ENCODE peak calls at places on chromosomes 12 and 14, in nine cellular contexts. U is nephron progenitor cell; V is fibroblast of villous mesenchyme; R is upper lobe of right lung; A is RWPE1; Y is CD4-positive, alpha-beta T cell; D is hepatocyte; J is body of pancreas; Q is fibroblast of the aortic adventitia. I is an unnamed sample.

GRCh38 chr14:54025661-54026060 is 69.0 kb upstream of the BMP4 start:
- DNase-seq in U (no peak), V (no peak), R (no peak), A (peak), Y (no peak), D (no peak), J (no peak), Q (peak), I (no peak)

GRCh38 chr12:54007538-54008259 is 1.1 kb upstream of the HOXC8 start:
- DNase-seq in U (no peak), V (no peak), R (no peak), A (no peak), Y (no peak), D (no peak), J (no peak), Q (no peak), I (no peak)

GRCh38 chr12:89166525-89166934 is 185.8 kb downstream of the DUSP6 start:
- DNase-seq in U (no peak), V (no peak), R (no peak), A (no peak), Y (no peak), D (no peak), J (no peak), Q (peak), I (no peak)

GRCh38 chr12:64080319-64081008 is 141.6 kb downstream of the KICS2 start:
- DNase-seq in U (no peak), V (no peak), R (no peak), A (peak), Y (no peak), D (peak), J (peak), Q (peak), I (no peak)

GRCh38 chr12:116465407-116465806 is 93.8 kb upstream of the MAP1LC3B2 start:
- DNase-seq in U (no peak), V (no peak), R (no peak), A (no peak), Y (no peak), D (no peak), J (no peak), Q (no peak), I (no peak)

GRCh38 chr12:53974084-53975018 is at the start of gene HOTAIR:
- DNase-seq in U (no peak), V (no peak), R (no peak), A (peak), Y (no peak), D (peak), J (no peak), Q (no peak), I (no peak)

GRCh38 chr12:26678697-26679660 is 154.0 kb downstream of the ITPR2 start:
- DNase-seq in U (no peak), V (no peak), R (no peak), A (no peak), Y (no peak), D (no peak), J (no peak), Q (peak), I (no peak)

GRCh38 chr14:79466938-79467527 is 744.3 kb downstream of the DIO2 start:
- DNase-seq in U (no peak), V (no peak), R (no peak), A (no peak), Y (no peak), D (no peak), J (no peak), Q (no peak), I (no peak)

GRCh38 chr12:104510145-104510872 is 53.6 kb downstream of the CHST11 start:
- DNase-seq in U (no peak), V (no peak), R (no peak), A (no peak), Y (no peak), D (no peak), J (no peak), Q (peak), I (no peak)

GRCh38 chr12:32032205-32032810 is 73.1 kb downstream of the RESF1 start:
- DNase-seq in U (no peak), V (peak), R (no peak), A (no peak), Y (no peak), D (peak), J (no peak), Q (peak), I (no peak)

GRCh38 chr12:96194901-96195844 is 998 bp downstream of the ELK3 start:
- DNase-seq in U (peak), V (peak), R (peak), A (peak), Y (peak), D (peak), J (peak), Q (peak), I (peak)

GRCh38 chr12:120687570-120688289 is 781 bp downstream of the MLEC start:
- DNase-seq in U (peak), V (peak), R (peak), A (peak), Y (no peak), D (peak), J (peak), Q (peak), I (no peak)

GRCh38 chr12:72872488-72872887 is 600.3 kb downstream of the TRHDE start:
- DNase-seq in U (no peak), V (no peak), R (no peak), A (no peak), Y (no peak), D (no peak), J (no peak), Q (no peak), I (no peak)

GRCh38 chr14:74525361-74525851 is 31.8 kb downstream of the ISCA2 start:
- DNase-seq in U (no peak), V (no peak), R (no peak), A (no peak), Y (no peak), D (no peak), J (no peak), Q (no peak), I (no peak)

GRCh38 chr14:50600849-50601248 is 40.9 kb downstream of the ATL1 start:
- DNase-seq in U (peak), V (peak), R (no peak), A (no peak), Y (no peak), D (peak), J (peak), Q (peak), I (no peak)

GRCh38 chr12:89103831-89104230 is 248.5 kb downstream of the DUSP6 start:
- DNase-seq in U (no peak), V (no peak), R (no peak), A (no peak), Y (no peak), D (no peak), J (no peak), Q (peak), I (no peak)

GRCh38 chr12:107318554-107318803 is 225.1 kb upstream of the CRY1 start:
- DNase-seq in U (no peak), V (no peak), R (no peak), A (peak), Y (no peak), D (no peak), J (no peak), Q (no peak), I (no peak)

GRCh38 chr12:58176296-58176869 is 235.0 kb downstream of the ATP23 start:
- DNase-seq in U (peak), V (peak), R (no peak), A (peak), Y (no peak), D (peak), J (no peak), Q (peak), I (peak)

GRCh38 chr14:53409289-53409688 is 256.2 kb upstream of the DDHD1 start:
- DNase-seq in U (no peak), V (peak), R (no peak), A (no peak), Y (no peak), D (no peak), J (no peak), Q (no peak), I (no peak)

GRCh38 chr12:1644523-1645438 is 15.8 kb downstream of the WNT5B start:
- DNase-seq in U (no peak), V (peak), R (peak), A (peak), Y (no peak), D (peak), J (peak), Q (peak), I (no peak)

GRCh38 chr12:62259311-62259992 is 752 bp upstream of the USP15 start:
- DNase-seq in U (no peak), V (no peak), R (no peak), A (no peak), Y (no peak), D (peak), J (peak), Q (no peak), I (no peak)

GRCh38 chr12:38823743-38824142 is 81.6 kb downstream of the CPNE8 start:
- DNase-seq in U (no peak), V (peak), R (no peak), A (no peak), Y (no peak), D (no peak), J (no peak), Q (peak), I (no peak)

GRCh38 chr12:71639341-71639760 is 24.3 kb downstream of the ZFC3H1 start:
- DNase-seq in U (no peak), V (peak), R (no peak), A (no peak), Y (no peak), D (no peak), J (no peak), Q (no peak), I (no peak)

GRCh38 chr14:93036652-93037341 is 78.9 kb downstream of the ITPK1 start:
- DNase-seq in U (no peak), V (peak), R (no peak), A (no peak), Y (no peak), D (no peak), J (no peak), Q (peak), I (no peak)

GRCh38 chr14:72618424-72618823 is 275.5 kb downstream of the DPF3 start:
- DNase-seq in U (no peak), V (no peak), R (no peak), A (no peak), Y (no peak), D (no peak), J (no peak), Q (no peak), I (no peak)

GRCh38 chr14:105349992-105350391 is 35.4 kb downstream of the PACS2 start:
- DNase-seq in U (no peak), V (no peak), R (no peak), A (no peak), Y (no peak), D (no peak), J (no peak), Q (no peak), I (no peak)

GRCh38 chr12:50017047-50017446 is 8.2 kb downstream of the RACGAP1 start:
- DNase-seq in U (no peak), V (peak), R (no peak), A (no peak), Y (no peak), D (peak), J (peak), Q (peak), I (no peak)

GRCh38 chr14:89858084-89858483 is 96.4 kb downstream of the EFCAB11 start:
- DNase-seq in U (no peak), V (peak), R (no peak), A (peak), Y (no peak), D (peak), J (no peak), Q (no peak), I (no peak)

GRCh38 chr12:92574046-92574783 is 128.6 kb upstream of the PLEKHG7 start:
- DNase-seq in U (no peak), V (peak), R (no peak), A (no peak), Y (no peak), D (no peak), J (no peak), Q (no peak), I (no peak)
- TF ChIP-seq CTCF in U (no peak), V (peak), R (peak), A (no peak), Y (peak), D (peak), J (peak), Q (no peak), I (peak)

DNA sequence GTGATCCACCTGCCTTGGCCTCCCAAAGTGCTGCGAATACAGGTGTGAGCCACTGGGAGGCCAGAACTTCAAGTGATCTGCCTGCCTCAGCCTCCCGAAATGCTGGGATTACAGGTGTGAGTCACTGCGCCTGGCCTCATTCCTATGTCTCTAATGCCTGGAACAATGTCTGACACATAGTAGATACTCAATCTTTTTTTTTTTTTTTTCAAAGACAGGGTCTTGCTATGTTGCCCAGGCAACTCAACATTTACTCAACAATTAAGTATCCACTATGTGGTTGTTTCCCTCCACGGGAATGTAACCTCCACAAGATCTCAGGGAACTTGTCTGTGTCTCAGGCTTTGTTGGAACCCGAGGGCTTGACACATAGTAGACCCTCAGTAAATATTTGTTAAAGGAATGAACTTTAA is 3.1 kb upstream of the TMEM120B start:
- DNase-seq in U (no peak), V (peak), R (no peak), A (no peak), Y (no peak), D (peak), J (no peak), Q (peak), I (no peak)
- TF ChIP-seq CTCF in U (no peak), V (no peak), R (no peak), A (no peak), Y (no peak), D (peak), J (no peak), Q (no peak), I (no peak)

DNA sequence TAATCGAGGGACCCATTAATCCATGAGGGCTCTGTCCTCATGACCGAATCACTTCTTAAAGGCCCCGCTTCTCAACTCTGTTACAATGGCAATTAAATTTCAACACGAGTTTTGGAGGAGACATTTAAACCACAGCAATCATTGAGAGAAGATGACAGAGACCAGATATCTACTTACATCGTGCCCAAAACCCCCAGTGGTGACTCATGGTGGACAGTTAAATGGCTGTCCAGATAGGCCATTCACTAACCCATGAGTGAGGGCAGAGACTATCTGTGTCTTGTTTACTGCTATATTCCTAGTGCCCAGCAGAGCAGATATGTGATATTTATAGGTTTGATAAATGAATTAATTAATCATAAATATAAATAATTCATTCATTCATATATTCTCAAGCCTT is 20.0 kb upstream of the FLVCR2 start:
- DNase-seq in U (no peak), V (no peak), R (no peak), A (no peak), Y (no peak), D (no peak), J (no peak), Q (no peak), I (no peak)
- TF ChIP-seq CTCF in U (no peak), V (no peak), R (no peak), A (no peak), Y (no peak), D (no peak), J (no peak), Q (no peak), I (no peak)

GRCh38 chr14:70354204-70354603 is 5.3 kb downstream of the COX16 start:
- DNase-seq in U (no peak), V (no peak), R (no peak), A (no peak), Y (no peak), D (no peak), J (no peak), Q (no peak), I (no peak)

DNA sequence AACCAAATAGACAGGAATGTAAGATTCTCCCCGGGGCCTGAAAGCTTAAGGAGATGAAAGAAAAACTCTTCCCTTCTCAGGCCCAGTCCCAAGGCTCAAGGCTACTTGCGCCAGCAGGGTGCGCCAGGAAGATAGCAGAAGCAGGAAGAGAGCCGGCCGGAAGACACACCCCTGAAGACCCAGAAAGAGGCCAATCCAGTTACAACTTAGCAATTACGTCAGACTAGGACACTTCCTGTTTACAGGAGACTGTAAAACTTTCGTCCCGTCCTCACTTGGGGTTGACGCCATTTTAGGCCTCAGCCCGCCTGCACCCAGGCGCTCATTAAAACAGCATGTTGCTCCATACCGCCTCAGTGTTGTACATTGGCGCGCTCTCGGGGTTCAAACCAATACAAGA is 9.4 kb downstream of the COX16 start:
- DNase-seq in U (no peak), V (no peak), R (no peak), A (no peak), Y (no peak), D (no peak), J (no peak), Q (no peak), I (no peak)
- TF ChIP-seq CTCF in U (no peak), V (no peak), R (no peak), A (no peak), Y (no peak), D (no peak), J (no peak), Q (no peak), I (no peak)

DNA sequence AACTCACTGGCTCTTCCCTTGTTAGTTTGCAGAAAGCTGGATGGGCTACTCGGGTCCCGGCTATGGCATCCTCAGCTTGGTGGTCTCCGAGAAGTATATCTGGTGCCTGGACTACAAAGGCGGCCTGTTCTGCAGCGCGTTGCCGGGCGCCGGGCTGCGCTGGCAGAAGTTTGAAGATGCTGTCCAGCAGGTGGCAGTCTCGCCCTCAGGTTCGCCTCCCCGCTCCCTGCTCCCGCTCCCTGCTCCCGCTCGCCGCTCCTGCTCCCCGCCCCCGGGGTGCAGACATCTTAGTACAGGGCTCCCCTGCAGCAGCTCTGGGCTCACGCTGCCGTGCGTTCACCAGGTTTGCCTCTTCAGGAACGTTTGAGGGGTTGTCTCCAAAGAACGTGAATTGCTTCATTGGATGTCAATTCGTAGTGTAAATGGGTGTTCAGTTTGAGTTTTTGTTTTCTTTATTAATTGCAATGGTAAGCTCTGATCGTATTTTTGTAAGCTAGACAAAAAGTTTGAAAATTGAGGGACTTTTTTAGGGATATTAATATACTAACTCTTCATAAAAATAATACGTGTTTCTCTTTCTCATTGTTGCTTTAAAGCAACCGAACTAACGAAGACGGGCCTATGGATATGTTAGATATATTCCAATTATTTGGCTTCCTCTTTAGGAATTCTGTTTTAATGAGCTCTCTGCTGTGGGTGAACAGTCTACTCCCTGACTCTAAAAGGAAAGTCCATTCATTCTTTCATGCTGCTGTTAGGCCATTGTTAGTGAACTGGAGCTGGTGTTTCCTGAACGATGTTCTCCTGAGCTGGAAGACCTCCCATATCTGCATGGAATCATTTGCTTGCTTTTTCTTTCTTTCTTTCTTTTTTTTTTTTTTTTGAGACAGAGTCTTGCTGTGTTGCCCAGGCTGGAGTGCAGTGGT is 71.3 kb downstream of the ANKRD9 start:
- DNase-seq in U (peak), V (peak), R (peak), A (peak), Y (peak), D (peak), J (peak), Q (peak), I (peak)
- TF ChIP-seq CTCF in U (peak), V (peak), R (peak), A (peak), Y (peak), D (peak), J (peak), Q (peak), I (peak)

GRCh38 chr12:101634724-101635123 is 40.0 kb downstream of the MYBPC1 start:
- DNase-seq in U (no peak), V (no peak), R (no peak), A (no peak), Y (no peak), D (no peak), J (no peak), Q (no peak), I (no peak)
- TF ChIP-seq CTCF in U (no peak), V (no peak), R (no peak), A (no peak), Y (no peak), D (no peak), J (no peak), Q (no peak), I (no peak)

DNA sequence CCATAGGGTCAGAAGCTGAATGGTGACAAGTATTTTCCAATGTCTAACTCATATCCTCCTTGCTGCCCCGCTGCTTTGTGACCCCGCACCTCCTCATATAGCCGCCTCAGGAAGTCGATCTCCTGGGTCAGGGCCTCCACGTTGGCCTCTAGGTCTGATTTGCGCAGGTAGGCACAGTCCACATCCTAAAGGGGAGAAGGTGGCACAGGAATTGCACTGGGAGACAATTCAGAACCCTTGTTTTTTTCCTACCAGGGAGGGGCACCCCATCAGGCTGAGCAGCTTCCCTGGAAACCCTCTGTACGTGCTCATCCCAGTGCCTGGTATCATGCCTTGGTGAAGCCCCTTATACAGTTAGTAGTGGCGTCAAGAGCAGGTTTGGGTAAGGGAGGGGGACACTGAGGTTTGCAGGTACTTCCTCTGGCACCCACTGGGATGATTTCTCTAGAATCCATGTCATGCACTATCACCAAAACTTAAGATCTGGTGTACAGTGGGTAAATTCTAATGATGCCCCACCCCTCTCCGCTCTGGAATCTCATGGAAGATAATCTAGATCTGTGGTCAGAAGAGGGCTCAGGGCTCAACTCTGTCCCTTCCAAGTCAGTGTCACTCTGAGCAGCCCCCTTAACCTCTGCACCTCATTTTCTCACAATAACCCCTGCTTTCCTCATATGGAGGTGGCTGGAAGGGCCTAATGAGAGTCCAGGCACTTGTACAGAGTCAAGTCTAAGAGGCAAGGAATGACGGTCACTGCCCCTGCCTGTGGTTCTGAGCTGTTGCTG is 20.1 kb upstream of the KRT86 start:
- DNase-seq in U (no peak), V (no peak), R (peak), A (no peak), Y (no peak), D (no peak), J (no peak), Q (no peak), I (no peak)
- TF ChIP-seq CTCF in U (no peak), V (no peak), R (no peak), A (no peak), Y (no peak), D (no peak), J (no peak), Q (no peak), I (no peak)